ENCODE peak calls at places on chromosomes 16 and 17, in ten cellular contexts. J is HCT116, N is HFF-Myc, A is LNCaP clone FGC, E is spleen, L is psoas muscle, W is lung, I is uterus, X is PC-3, Z is endothelial cell. Y is an unnamed sample.

GRCh38 chr17:32529604-32530003 is 42.8 kb downstream of the CDK5R1 start:
- DNase-seq in J (no peak), N (no peak), A (no peak), E (no peak), L (no peak), W (no peak), I (no peak), X (no peak), Z (no peak), Y (no peak)

GRCh38 chr16:21980032-21980431 is 20.9 kb downstream of the PDZD9 start:
- DNase-seq in J (no peak), N (no peak), A (no peak), E (no peak), L (no peak), W (no peak), I (no peak), X (no peak), Z (no peak), Y (no peak)

GRCh38 chr17:37447641-37448040 is 41.0 kb downstream of the TADA2A start:
- DNase-seq in J (peak), N (no peak), A (no peak), E (no peak), L (no peak), W (no peak), I (no peak), X (peak), Z (no peak), Y (no peak)

GRCh38 chr16:28492511-28492910 is 637 bp upstream of the CLN3 start:
- DNase-seq in J (no peak), N (no peak), A (no peak), E (no peak), L (no peak), W (no peak), I (no peak), X (no peak), Z (no peak), Y (no peak)

GRCh38 chr17:16378631-16379282 is 2.1 kb upstream of the UBB start:
- DNase-seq in J (no peak), N (no peak), A (no peak), E (peak), L (no peak), W (no peak), I (no peak), X (peak), Z (no peak), Y (peak)

GRCh38 chr17:2060681-2061440 is 6.0 kb downstream of the HIC1 start:
- DNase-seq in J (no peak), N (no peak), A (no peak), E (no peak), L (peak), W (no peak), I (peak), X (no peak), Z (no peak), Y (peak)

GRCh38 chr16:3637371-3637923 is 17.0 kb upstream of the DNASE1 start:
- DNase-seq in J (no peak), N (no peak), A (no peak), E (peak), L (no peak), W (no peak), I (no peak), X (no peak), Z (peak), Y (no peak)

GRCh38 chr17:14204546-14204945 is 32.1 kb downstream of the CDRT15 start:
- DNase-seq in J (no peak), N (no peak), A (no peak), E (no peak), L (no peak), W (no peak), I (no peak), X (no peak), Z (no peak), Y (no peak)

GRCh38 chr16:24526701-24527470 is 12.5 kb upstream of the RBBP6 start:
- DNase-seq in J (no peak), N (no peak), A (no peak), E (no peak), L (no peak), W (no peak), I (no peak), X (peak), Z (no peak), Y (no peak)

GRCh38 chr16:51390877-51391276 is 239.8 kb upstream of the SALL1 start:
- DNase-seq in J (no peak), N (no peak), A (no peak), E (no peak), L (no peak), W (no peak), I (no peak), X (no peak), Z (no peak), Y (no peak)

GRCh38 chr17:65678534-65678933 is 117.1 kb upstream of the AXIN2 start:
- DNase-seq in J (no peak), N (no peak), A (no peak), E (no peak), L (no peak), W (no peak), I (no peak), X (no peak), Z (no peak), Y (no peak)

GRCh38 chr17:42403150-42403549 is 14.9 kb upstream of the STAT3 start:
- DNase-seq in J (no peak), N (no peak), A (no peak), E (no peak), L (no peak), W (no peak), I (no peak), X (no peak), Z (no peak), Y (no peak)

GRCh38 chr17:40707720-40708119 is 4.2 kb upstream of the KRT24 start:
- DNase-seq in J (no peak), N (no peak), A (no peak), E (no peak), L (peak), W (peak), I (no peak), X (peak), Z (peak), Y (peak)

GRCh38 chr17:60086822-60087591 is 8.3 kb upstream of the HEATR6 start:
- DNase-seq in J (no peak), N (no peak), A (no peak), E (no peak), L (no peak), W (peak), I (no peak), X (no peak), Z (no peak), Y (no peak)

GRCh38 chr17:48908853-48909394 is 717 bp downstream of the UBE2Z start:
- DNase-seq in J (peak), N (peak), A (no peak), E (peak), L (peak), W (peak), I (peak), X (peak), Z (peak), Y (peak)

GRCh38 chr16:27729516-27730304 is 179.8 kb downstream of the KATNIP start:
- DNase-seq in J (no peak), N (no peak), A (no peak), E (no peak), L (peak), W (peak), I (no peak), X (no peak), Z (no peak), Y (peak)

GRCh38 chr17:29039764-29040598 is 3.0 kb upstream of the PIPOX start:
- DNase-seq in J (no peak), N (peak), A (no peak), E (no peak), L (no peak), W (no peak), I (no peak), X (peak), Z (no peak), Y (no peak)

GRCh38 chr17:6420173-6420641 is 14.7 kb downstream of the AIPL1 start:
- DNase-seq in J (no peak), N (no peak), A (no peak), E (no peak), L (no peak), W (no peak), I (no peak), X (peak), Z (peak), Y (no peak)

GRCh38 chr16:53495325-53495724 is 7.7 kb downstream of the AKTIP start:
- DNase-seq in J (no peak), N (no peak), A (no peak), E (no peak), L (no peak), W (no peak), I (no peak), X (no peak), Z (no peak), Y (no peak)

GRCh38 chr17:81980752-81981239 is 3.4 kb downstream of the ASPSCR1 start:
- DNase-seq in J (no peak), N (no peak), A (no peak), E (no peak), L (no peak), W (peak), I (no peak), X (no peak), Z (no peak), Y (no peak)

GRCh38 chr17:19542247-19542646 is 8.6 kb downstream of the SLC47A1 start:
- DNase-seq in J (no peak), N (no peak), A (no peak), E (no peak), L (no peak), W (no peak), I (no peak), X (no peak), Z (no peak), Y (no peak)

GRCh38 chr17:48025904-48026502 is 11.6 kb downstream of the COPZ2 start:
- DNase-seq in J (no peak), N (no peak), A (no peak), E (no peak), L (no peak), W (no peak), I (peak), X (peak), Z (no peak), Y (no peak)

GRCh38 chr17:65572581-65573282 is 11.3 kb upstream of the AXIN2 start:
- DNase-seq in J (no peak), N (no peak), A (no peak), E (no peak), L (no peak), W (no peak), I (no peak), X (no peak), Z (no peak), Y (no peak)

GRCh38 chr16:74909665-74910064 is 75.3 kb downstream of the WDR59 start:
- DNase-seq in J (no peak), N (no peak), A (no peak), E (no peak), L (no peak), W (no peak), I (no peak), X (no peak), Z (no peak), Y (no peak)

GRCh38 chr17:62794666-62794971 is 13.5 kb downstream of the MARCHF10 start:
- DNase-seq in J (no peak), N (no peak), A (no peak), E (no peak), L (no peak), W (no peak), I (no peak), X (no peak), Z (no peak), Y (no peak)

GRCh38 chr16:50209548-50210265 is 56.6 kb downstream of the TENT4B start:
- DNase-seq in J (no peak), N (no peak), A (no peak), E (no peak), L (no peak), W (no peak), I (no peak), X (no peak), Z (no peak), Y (no peak)

DNA sequence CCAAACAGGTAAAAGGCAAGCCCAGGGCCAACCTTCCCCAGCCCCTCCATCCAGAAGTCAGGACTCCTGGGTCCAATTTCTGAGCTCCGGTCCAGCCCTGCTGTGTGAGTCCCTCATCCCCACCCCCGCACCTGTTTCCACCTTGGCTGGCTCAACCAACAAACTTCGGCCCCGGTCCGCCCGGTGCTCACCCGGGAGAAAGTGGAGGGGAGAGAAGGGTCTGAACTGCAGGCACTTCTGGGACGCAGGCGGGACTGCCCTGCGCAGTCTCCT is 542 bp downstream of the RHBDF2 start:
- DNase-seq in J (no peak), N (no peak), A (no peak), E (no peak), L (no peak), W (no peak), I (no peak), X (no peak), Z (no peak), Y (no peak)
- TF ChIP-seq CTCF in J (no peak), N (no peak), A (no peak), E (no peak), L (no peak), W (no peak), I (no peak), X (no peak), Z (no peak), Y (no peak)

DNA sequence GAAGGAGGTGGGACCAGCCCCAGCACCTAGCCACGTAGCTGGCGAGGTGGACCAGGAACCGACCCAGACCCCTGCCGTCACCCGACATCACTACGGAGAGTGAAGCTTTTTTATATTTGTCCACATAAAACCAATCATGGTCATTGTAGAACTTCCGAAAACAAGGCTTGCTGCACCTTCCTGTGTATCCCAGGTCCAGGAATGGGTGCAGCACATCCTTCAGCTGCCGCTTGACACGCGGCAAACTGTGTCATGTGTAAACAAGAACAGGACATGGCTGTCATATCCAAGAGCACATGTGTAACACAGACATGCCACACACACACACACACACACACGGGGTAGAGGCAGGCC is 1.4 kb downstream of the HBQ1 start:
- DNase-seq in J (no peak), N (no peak), A (no peak), E (no peak), L (no peak), W (no peak), I (no peak), X (peak), Z (no peak), Y (no peak)
- TF ChIP-seq CTCF in J (no peak), N (no peak), A (no peak), E (no peak), L (no peak), W (no peak), I (no peak), X (no peak), Z (peak), Y (no peak)

GRCh38 chr17:64020068-64020766 is at the start of gene ICAM2:
- DNase-seq in J (no peak), N (no peak), A (no peak), E (peak), L (peak), W (no peak), I (peak), X (no peak), Z (no peak), Y (peak)
- TF ChIP-seq CTCF in J (no peak), N (no peak), A (no peak), E (peak), L (no peak), W (no peak), I (no peak), X (no peak), Z (no peak), Y (no peak)

GRCh38 chr16:29641561-29641960 is 21.5 kb upstream of the SPN start:
- DNase-seq in J (no peak), N (no peak), A (no peak), E (no peak), L (no peak), W (no peak), I (no peak), X (no peak), Z (no peak), Y (no peak)
- TF ChIP-seq CTCF in J (peak), N (no peak), A (peak), E (no peak), L (no peak), W (no peak), I (no peak), X (peak), Z (no peak), Y (peak)

DNA sequence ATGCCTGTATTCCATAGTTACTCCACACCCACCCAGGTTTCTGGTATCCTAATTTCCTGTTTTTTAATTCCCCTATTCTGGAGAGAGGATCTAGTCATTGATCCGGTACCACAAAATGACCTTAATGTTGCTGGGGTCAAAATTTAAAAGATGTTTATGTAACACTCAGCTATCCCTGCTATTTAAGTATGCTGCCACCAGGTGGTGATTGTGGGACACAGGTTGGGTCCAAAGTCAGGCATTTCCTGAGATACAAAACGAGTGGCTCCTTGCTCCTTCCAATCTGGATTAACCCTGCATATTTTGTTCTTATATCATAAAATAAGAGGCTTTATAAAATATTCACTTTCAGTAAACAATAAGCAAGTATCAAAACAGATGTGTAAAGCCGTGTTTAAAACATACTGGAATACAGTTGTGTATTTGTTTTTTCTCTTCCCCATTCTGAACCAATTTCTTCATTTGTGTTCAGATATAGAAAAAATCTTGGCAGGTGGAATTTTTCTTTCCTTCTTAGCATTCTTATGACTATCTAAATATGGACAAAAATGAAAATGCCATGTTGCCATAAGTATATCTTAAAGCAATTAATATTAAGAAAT is 16.3 kb downstream of the HS3ST4 start:
- DNase-seq in J (peak), N (peak), A (peak), E (no peak), L (no peak), W (no peak), I (no peak), X (peak), Z (peak), Y (no peak)
- TF ChIP-seq CTCF in J (peak), N (peak), A (peak), E (peak), L (no peak), W (no peak), I (no peak), X (peak), Z (peak), Y (no peak)

GRCh38 chr17:56866076-56866475 is 32.1 kb downstream of the DGKE start:
- DNase-seq in J (no peak), N (no peak), A (no peak), E (no peak), L (no peak), W (no peak), I (no peak), X (no peak), Z (no peak), Y (no peak)

GRCh38 chr17:56867948-56868376 is 34.0 kb downstream of the DGKE start:
- DNase-seq in J (no peak), N (peak), A (peak), E (no peak), L (no peak), W (no peak), I (no peak), X (no peak), Z (no peak), Y (no peak)

GRCh38 chr17:56863974-56864373 is 30.0 kb downstream of the DGKE start:
- DNase-seq in J (no peak), N (no peak), A (no peak), E (no peak), L (no peak), W (no peak), I (no peak), X (no peak), Z (no peak), Y (no peak)

GRCh38 chr17:56868716-56869115 is 34.8 kb downstream of the DGKE start:
- DNase-seq in J (no peak), N (no peak), A (no peak), E (no peak), L (no peak), W (no peak), I (no peak), X (no peak), Z (no peak), Y (no peak)

GRCh38 chr17:56866496-56866895 is 32.5 kb downstream of the DGKE start:
- DNase-seq in J (no peak), N (no peak), A (no peak), E (no peak), L (no peak), W (no peak), I (no peak), X (no peak), Z (no peak), Y (no peak)
- TF ChIP-seq CTCF in J (peak), N (no peak), A (peak), E (no peak), L (no peak), W (no peak), I (no peak), X (peak), Z (no peak), Y (no peak)

Y was measured in kidney.